ENCODE peak calls at places on chromosomes 4 and X, in four cellular contexts. C, E, J and T are unnamed samples.

GRCh38 chr4:168679397-168680176 is 182.7 kb downstream of the PALLD start:
- DNase-seq in C (no peak), E (no peak), J (no peak), T (no peak)

GRCh38 chr4:66169341-66169740 is 499.1 kb upstream of the EPHA5 start:
- DNase-seq in C (no peak), E (peak; percentile 67), J (no peak), T (no peak)

GRCh38 chr4:174600391-174600790 is 78.1 kb upstream of the HPGD start:
- DNase-seq in C (no peak), E (no peak), J (no peak), T (no peak)

GRCh38 chr4:42363614-42364013 is 33.7 kb upstream of the SHISA3 start:
- DNase-seq in C (no peak), E (no peak), J (no peak), T (no peak)

GRCh38 chr4:81491943-81492342 is 20.2 kb upstream of the RASGEF1B start:
- DNase-seq in C (no peak), E (no peak), J (no peak), T (no peak)

GRCh38 chr4:41510179-41510578 is 27.8 kb upstream of the LIMCH1 start:
- DNase-seq in C (no peak), E (no peak), J (no peak), T (no peak)

GRCh38 chr4:78057135-78057599 is at the start of gene FRAS1:
- DNase-seq in C (no peak), E (peak; percentile 87), J (no peak), T (no peak)

GRCh38 chrX:71251456-71251973 is 2.4 kb downstream of the ZMYM3 start:
- DNase-seq in C (no peak), E (no peak), J (no peak), T (no peak)

GRCh38 chr4:6177587-6178197 is 22.7 kb downstream of the JAKMIP1 start:
- DNase-seq in C (peak; percentile 50), E (peak; percentile 68), J (no peak), T (no peak)

GRCh38 chr4:6169239-6169638 is 31.1 kb downstream of the JAKMIP1 start:
- DNase-seq in C (no peak), E (peak; percentile 63), J (no peak), T (no peak)

GRCh38 chr4:6175426-6175825 is 24.9 kb downstream of the JAKMIP1 start:
- DNase-seq in C (no peak), E (no peak), J (no peak), T (no peak)

GRCh38 chr4:6172093-6172926 is 28.0 kb downstream of the JAKMIP1 start:
- DNase-seq in C (peak; percentile 43), E (no peak), J (no peak), T (no peak)

GRCh38 chr4:6172927-6173200 is 27.5 kb downstream of the JAKMIP1 start:
- DNase-seq in C (no peak), E (no peak), J (no peak), T (no peak)
- TF ChIP-seq CTCF in C (no peak), E (no peak), J (no peak), T (no peak)

DNA sequence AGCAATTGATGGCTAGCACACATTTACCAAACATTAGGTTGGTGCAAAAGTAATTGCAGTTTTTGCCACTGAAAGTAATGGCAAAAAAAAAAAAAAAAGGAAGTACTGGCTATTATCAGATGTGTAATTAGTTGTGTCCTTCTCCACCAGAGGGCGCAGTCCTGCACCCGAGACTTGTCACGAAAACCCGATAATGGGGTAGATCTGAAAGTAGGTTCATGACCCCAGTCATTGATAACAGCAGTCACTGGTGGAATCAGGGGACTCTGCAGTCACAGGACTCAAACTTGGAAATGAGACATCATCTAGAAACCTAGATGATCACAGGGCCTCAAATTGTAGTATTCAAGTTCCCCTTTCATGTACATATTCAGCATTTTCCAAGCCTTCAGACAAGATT is 13.1 kb upstream of the ACOT9 start:
- DNase-seq in C (peak; percentile 63), E (peak; percentile 91), J (peak; percentile 43), T (peak; percentile 40)
- TF ChIP-seq CTCF in C (peak; percentile 41), E (peak; percentile 87), J (peak; percentile 6), T (peak; percentile 53)

GRCh38 chr4:23857353-23857752 is 32.5 kb downstream of the PPARGC1A start:
- DNase-seq in C (no peak), E (no peak), J (no peak), T (no peak)
- TF ChIP-seq CTCF in C (no peak), E (peak; percentile 59), J (no peak), T (no peak)

GRCh38 chrX:138756234-138756633 is 44.7 kb upstream of the FGF13 start:
- DNase-seq in C (no peak), E (peak; percentile 85), J (peak; percentile 23), T (no peak)
- TF ChIP-seq CTCF in C (no peak), E (peak; percentile 78), J (no peak), T (no peak)

GRCh38 chr4:23932935-23933334 is 43.1 kb upstream of the PPARGC1A start:
- DNase-seq in C (no peak), E (peak; percentile 79), J (no peak), T (no peak)
- TF ChIP-seq CTCF in C (peak; percentile 47), E (peak; percentile 78), J (no peak), T (no peak)

DNA sequence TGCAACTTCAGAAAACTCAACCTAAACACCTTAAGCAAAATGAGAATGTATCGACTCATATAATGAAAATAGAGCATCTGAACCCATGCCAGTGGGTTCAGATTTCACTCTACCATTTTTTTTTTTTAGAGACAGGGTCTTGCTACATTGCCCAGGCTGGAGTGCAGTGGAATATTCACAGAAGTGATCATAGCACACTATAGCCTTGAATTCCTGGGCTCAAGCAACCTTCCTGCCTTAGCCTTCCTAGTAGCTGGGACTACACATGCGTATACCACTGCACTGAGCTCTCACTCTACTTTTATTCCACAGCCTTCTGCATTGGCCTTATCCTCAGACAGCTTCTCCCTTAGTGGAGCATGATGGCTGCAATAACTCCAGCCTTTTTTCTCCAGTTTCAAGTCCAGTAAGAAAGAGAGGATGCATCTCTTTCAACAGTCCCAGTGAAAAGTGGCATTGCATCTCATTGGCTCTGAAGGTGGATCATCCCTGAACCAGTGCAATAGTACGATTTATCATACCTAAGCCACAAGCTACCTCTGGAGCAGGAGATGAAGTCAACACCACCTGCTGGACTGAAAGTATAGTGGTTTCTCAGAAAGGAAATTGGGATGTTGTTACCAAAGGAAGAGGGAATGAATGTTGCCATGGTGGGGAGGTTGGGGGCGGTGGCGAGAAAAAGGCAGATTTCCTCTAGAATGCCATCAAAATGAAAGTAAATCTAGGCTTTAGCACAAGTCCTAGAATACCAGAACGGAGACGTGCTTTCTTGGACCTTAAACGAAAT is 2.0 kb upstream of the SOD3 start:
- DNase-seq in C (no peak), E (no peak), J (no peak), T (no peak)
- TF ChIP-seq CTCF in C (peak; percentile 27), E (peak; percentile 75), J (peak; percentile 32), T (no peak)

DNA sequence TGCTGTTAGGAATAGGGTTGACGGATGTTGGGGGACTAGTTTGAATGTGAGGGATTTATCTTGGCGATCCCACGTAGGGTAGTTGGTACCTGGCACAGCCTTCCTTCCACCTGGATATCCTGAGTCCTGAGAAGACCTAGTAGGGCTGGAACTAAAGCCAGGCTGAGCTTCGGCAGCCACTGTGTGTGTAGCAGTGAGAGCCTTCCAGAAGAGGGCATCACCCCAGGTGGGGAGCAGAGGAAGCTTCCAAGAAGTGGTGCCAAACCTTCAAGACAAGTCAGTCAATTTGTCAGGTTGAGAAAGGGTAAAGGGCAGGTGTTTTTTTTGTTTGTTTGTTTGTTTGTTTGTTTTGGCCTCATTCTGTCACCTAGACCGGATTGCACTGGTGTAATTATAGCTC is 1.2 kb upstream of the FGFBP2 start:
- DNase-seq in C (no peak), E (peak; percentile 79), J (no peak), T (no peak)
- TF ChIP-seq CTCF in C (no peak), E (peak; percentile 71), J (no peak), T (peak; percentile 23)

GRCh38 chr4:38237139-38237538 is 276.9 kb downstream of the PTTG2 start:
- DNase-seq in C (no peak), E (no peak), J (no peak), T (no peak)
- TF ChIP-seq CTCF in C (no peak), E (no peak), J (no peak), T (no peak)

GRCh38 chrX:140507223-140507981 is 2.5 kb upstream of the SOX3 start:
- DNase-seq in C (no peak), E (peak; percentile 46), J (no peak), T (no peak)
- TF ChIP-seq CTCF in C (no peak), E (no peak), J (no peak), T (no peak)

DNA sequence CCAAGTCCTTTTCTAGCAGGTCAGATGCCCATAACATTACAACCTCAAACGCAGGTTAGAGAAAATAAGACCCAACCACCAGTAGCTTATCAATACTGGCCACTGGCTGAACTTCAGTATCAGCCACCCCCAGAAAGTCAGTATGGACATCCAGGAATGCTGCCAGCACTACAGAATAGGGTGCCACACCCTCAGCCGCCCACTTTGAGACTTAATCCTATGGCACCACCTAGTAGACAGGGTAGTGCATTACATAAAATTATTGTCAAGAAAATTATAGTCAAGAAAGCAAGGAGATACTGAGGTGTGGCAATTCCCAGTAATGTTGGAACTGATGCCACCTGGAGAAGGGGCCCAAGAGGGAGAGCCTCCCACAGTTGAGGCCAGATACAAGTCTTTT is 19.9 kb upstream of the TRIM61 start:
- DNase-seq in C (no peak), E (no peak), J (no peak), T (no peak)
- TF ChIP-seq CTCF in C (no peak), E (peak; percentile 42), J (no peak), T (peak; percentile 32)